ENCODE peak calls at places on chromosome 4, in nine cellular contexts. One of them, this sample, is unnamed.
A peak's percentile ranks its signal among the peaks of the same experiment; 100 is the strongest.

GRCh38 chr4:24576276-24576675 is 8.1 kb downstream of the DHX15 start:
- DNase-seq in left ventricle myocardium inferior: no peak
- DNase-seq in lower lobe of right lung: no peak
- DNase-seq in tibial nerve: no peak
- DNase-seq in GM23338: no peak
- DNase-seq in dorsolateral prefrontal cortex: no peak
- DNase-seq in left lung: no peak
- DNase-seq in ovary: no peak
- DNase-seq in uterus: no peak
- DNase-seq in this sample: no peak

GRCh38 chr4:108620933-108621905 is 843 bp downstream of the RPL34 start:
- DNase-seq in left ventricle myocardium inferior: no peak
- DNase-seq in lower lobe of right lung: no peak
- DNase-seq in tibial nerve: no peak
- DNase-seq in GM23338: no peak
- DNase-seq in dorsolateral prefrontal cortex: no peak
- DNase-seq in left lung: no peak
- DNase-seq in ovary: no peak
- DNase-seq in uterus: no peak
- DNase-seq in this sample: no peak

GRCh38 chr4:186554485-186554884 is 882 bp downstream of the MTNR1A start:
- DNase-seq in left ventricle myocardium inferior: no peak
- DNase-seq in lower lobe of right lung: no peak
- DNase-seq in tibial nerve: no peak
- DNase-seq in GM23338: peak; percentile 76
- DNase-seq in dorsolateral prefrontal cortex: no peak
- DNase-seq in left lung: peak; percentile 43
- DNase-seq in ovary: no peak
- DNase-seq in uterus: no peak
- DNase-seq in this sample: peak; percentile 85

GRCh38 chr4:145623831-145624230 is 4.6 kb downstream of the MMAA start:
- DNase-seq in left ventricle myocardium inferior: no peak
- DNase-seq in lower lobe of right lung: no peak
- DNase-seq in tibial nerve: no peak
- DNase-seq in GM23338: no peak
- DNase-seq in dorsolateral prefrontal cortex: no peak
- DNase-seq in left lung: no peak
- DNase-seq in ovary: no peak
- DNase-seq in uterus: no peak
- DNase-seq in this sample: no peak

GRCh38 chr4:148503681-148504080 is 61.5 kb upstream of the NR3C2 start:
- DNase-seq in left ventricle myocardium inferior: no peak
- DNase-seq in lower lobe of right lung: no peak
- DNase-seq in tibial nerve: no peak
- DNase-seq in GM23338: no peak
- DNase-seq in dorsolateral prefrontal cortex: no peak
- DNase-seq in left lung: no peak
- DNase-seq in ovary: no peak
- DNase-seq in uterus: no peak
- DNase-seq in this sample: no peak

GRCh38 chr4:176939445-176939844 is 146.7 kb upstream of the VEGFC start:
- DNase-seq in left ventricle myocardium inferior: no peak
- DNase-seq in lower lobe of right lung: no peak
- DNase-seq in tibial nerve: no peak
- DNase-seq in GM23338: no peak
- DNase-seq in dorsolateral prefrontal cortex: no peak
- DNase-seq in left lung: no peak
- DNase-seq in ovary: no peak
- DNase-seq in uterus: no peak
- DNase-seq in this sample: no peak

GRCh38 chr4:14862881-14863280 is 139.4 kb upstream of the CPEB2 start:
- DNase-seq in left ventricle myocardium inferior: peak; percentile 20
- DNase-seq in lower lobe of right lung: no peak
- DNase-seq in tibial nerve: no peak
- DNase-seq in GM23338: peak; percentile 36
- DNase-seq in dorsolateral prefrontal cortex: no peak
- DNase-seq in left lung: no peak
- DNase-seq in ovary: peak; percentile 28
- DNase-seq in uterus: no peak
- DNase-seq in this sample: no peak

GRCh38 chr4:121822796-121823504 is 733 bp downstream of the CCNA2 start:
- DNase-seq in left ventricle myocardium inferior: no peak
- DNase-seq in lower lobe of right lung: peak; percentile 46
- DNase-seq in tibial nerve: no peak
- DNase-seq in GM23338: peak; percentile 40
- DNase-seq in dorsolateral prefrontal cortex: no peak
- DNase-seq in left lung: peak; percentile 35
- DNase-seq in ovary: peak; percentile 44
- DNase-seq in uterus: peak; percentile 26
- DNase-seq in this sample: peak; percentile 74

GRCh38 chr4:100631281-100631968 is 113.6 kb upstream of the EMCN start:
- DNase-seq in left ventricle myocardium inferior: no peak
- DNase-seq in lower lobe of right lung: no peak
- DNase-seq in tibial nerve: no peak
- DNase-seq in GM23338: no peak
- DNase-seq in dorsolateral prefrontal cortex: no peak
- DNase-seq in left lung: no peak
- DNase-seq in ovary: no peak
- DNase-seq in uterus: no peak
- DNase-seq in this sample: no peak

GRCh38 chr4:81606796-81607550 is 135.3 kb upstream of the RASGEF1B start:
- DNase-seq in left ventricle myocardium inferior: no peak
- DNase-seq in lower lobe of right lung: peak; percentile 50
- DNase-seq in tibial nerve: no peak
- DNase-seq in GM23338: no peak
- DNase-seq in dorsolateral prefrontal cortex: no peak
- DNase-seq in left lung: peak; percentile 36
- DNase-seq in ovary: peak; percentile 33
- DNase-seq in uterus: no peak
- DNase-seq in this sample: peak; percentile 67

GRCh38 chr4:7416745-7417432 is 17.8 kb downstream of the PSAPL1 start:
- DNase-seq in left ventricle myocardium inferior: peak; percentile 10
- DNase-seq in lower lobe of right lung: no peak
- DNase-seq in tibial nerve: no peak
- DNase-seq in GM23338: no peak
- DNase-seq in dorsolateral prefrontal cortex: peak; percentile 3
- DNase-seq in left lung: peak; percentile 8
- DNase-seq in ovary: no peak
- DNase-seq in uterus: no peak
- DNase-seq in this sample: peak; percentile 20

GRCh38 chr4:57233391-57233790 is 123.2 kb upstream of the IGFBP7 start:
- DNase-seq in left ventricle myocardium inferior: no peak
- DNase-seq in lower lobe of right lung: no peak
- DNase-seq in tibial nerve: no peak
- DNase-seq in GM23338: no peak
- DNase-seq in dorsolateral prefrontal cortex: no peak
- DNase-seq in left lung: no peak
- DNase-seq in ovary: no peak
- DNase-seq in uterus: no peak
- DNase-seq in this sample: no peak

GRCh38 chr4:120765271-120765985 is 157.1 kb downstream of the PRDM5 start:
- DNase-seq in left ventricle myocardium inferior: no peak
- DNase-seq in lower lobe of right lung: no peak
- DNase-seq in tibial nerve: no peak
- DNase-seq in GM23338: no peak
- DNase-seq in dorsolateral prefrontal cortex: no peak
- DNase-seq in left lung: no peak
- DNase-seq in ovary: no peak
- DNase-seq in uterus: no peak
- DNase-seq in this sample: no peak

GRCh38 chr4:138981930-138982390 is 33.6 kb upstream of the NOCT start:
- DNase-seq in left ventricle myocardium inferior: no peak
- DNase-seq in lower lobe of right lung: no peak
- DNase-seq in tibial nerve: no peak
- DNase-seq in GM23338: peak; percentile 42
- DNase-seq in dorsolateral prefrontal cortex: no peak
- DNase-seq in left lung: no peak
- DNase-seq in ovary: no peak
- DNase-seq in uterus: peak; percentile 66
- DNase-seq in this sample: no peak

DNA sequence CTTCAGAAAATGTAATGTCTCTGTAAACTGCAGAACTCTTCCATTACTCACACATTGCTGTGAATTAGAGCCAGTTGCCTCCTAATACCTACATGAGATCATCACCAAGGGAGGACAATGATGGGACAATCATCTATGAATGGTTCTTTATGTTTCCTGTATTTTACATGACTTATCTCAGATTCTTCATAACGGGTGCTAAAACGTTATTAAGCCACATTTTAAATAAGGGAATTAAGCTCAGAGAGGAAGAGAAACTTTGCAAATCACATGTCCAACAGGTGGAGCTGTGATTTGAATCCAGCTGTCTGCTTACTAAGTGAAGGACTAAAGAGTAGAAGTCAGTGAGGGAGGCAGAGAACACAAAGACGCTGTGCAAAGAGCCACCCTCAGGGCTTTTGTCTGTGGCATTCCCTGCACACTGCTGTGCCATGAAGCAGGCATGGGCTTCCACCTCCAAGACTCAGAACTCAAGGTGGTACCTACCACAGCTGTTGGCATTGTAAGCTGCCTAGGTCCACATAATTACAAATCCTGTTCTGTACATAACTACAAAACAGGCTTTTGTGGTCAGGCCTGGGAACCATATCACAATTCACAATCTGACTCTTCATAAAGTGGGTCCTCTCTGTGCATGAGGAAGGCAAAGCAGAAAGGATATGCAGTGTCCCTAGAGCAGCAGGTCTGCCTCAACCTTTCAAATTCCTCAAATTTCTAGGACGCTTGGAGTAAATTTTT is 12.8 kb downstream of the TBC1D9 start:
- DNase-seq in left ventricle myocardium inferior: no peak
- DNase-seq in lower lobe of right lung: no peak
- DNase-seq in tibial nerve: no peak
- DNase-seq in GM23338: peak; percentile 42
- DNase-seq in dorsolateral prefrontal cortex: no peak
- DNase-seq in left lung: no peak
- DNase-seq in ovary: no peak
- DNase-seq in uterus: no peak
- DNase-seq in this sample: peak; percentile 71
- H3K4me3 ChIP-seq in left ventricle myocardium inferior: no peak overlapping the region
- H3K4me3 ChIP-seq in lower lobe of right lung: no peak overlapping the region
- H3K4me3 ChIP-seq in tibial nerve: no peak overlapping the region
- H3K4me3 ChIP-seq in GM23338: no peak overlapping the region
- H3K4me3 ChIP-seq in dorsolateral prefrontal cortex: no peak overlapping the region
- H3K4me3 ChIP-seq in left lung: no peak overlapping the region
- H3K4me3 ChIP-seq in ovary: no peak overlapping the region
- H3K4me3 ChIP-seq in uterus: no peak overlapping the region
- H3K4me3 ChIP-seq in this sample: no peak overlapping the region

GRCh38 chr4:16450724-16451123 is 224.5 kb upstream of the TAPT1 start:
- DNase-seq in left ventricle myocardium inferior: no peak
- DNase-seq in lower lobe of right lung: no peak
- DNase-seq in tibial nerve: no peak
- DNase-seq in GM23338: peak; percentile 22
- DNase-seq in dorsolateral prefrontal cortex: no peak
- DNase-seq in left lung: no peak
- DNase-seq in ovary: no peak
- DNase-seq in uterus: no peak
- DNase-seq in this sample: no peak
- TF ChIP-seq CTCF in left ventricle myocardium inferior: peak; percentile 35
- TF ChIP-seq CTCF in lower lobe of right lung: no peak
- TF ChIP-seq CTCF in tibial nerve: no peak
- TF ChIP-seq CTCF in GM23338: peak; percentile 54
- TF ChIP-seq CTCF in dorsolateral prefrontal cortex: no peak
- TF ChIP-seq CTCF in left lung: no peak
- TF ChIP-seq CTCF in ovary: no peak
- TF ChIP-seq CTCF in uterus: no peak
- TF ChIP-seq CTCF in this sample: peak; percentile 22

GRCh38 chr4:133151301-133151680 is 2.2 kb downstream of the PCDH10 start:
- DNase-seq in left ventricle myocardium inferior: no peak
- DNase-seq in lower lobe of right lung: no peak
- DNase-seq in tibial nerve: no peak
- DNase-seq in GM23338: peak; percentile 71
- DNase-seq in dorsolateral prefrontal cortex: peak; percentile 81
- DNase-seq in left lung: no peak
- DNase-seq in ovary: peak; percentile 14
- DNase-seq in uterus: no peak
- DNase-seq in this sample: peak; percentile 80

GRCh38 chr4:133151681-133152329 is 2.7 kb downstream of the PCDH10 start:
- DNase-seq in left ventricle myocardium inferior: no peak
- DNase-seq in lower lobe of right lung: no peak
- DNase-seq in tibial nerve: no peak
- DNase-seq in GM23338: peak; percentile 75
- DNase-seq in dorsolateral prefrontal cortex: peak; percentile 65
- DNase-seq in left lung: no peak
- DNase-seq in ovary: peak; percentile 35
- DNase-seq in uterus: no peak
- DNase-seq in this sample: peak; percentile 87

GRCh38 chr4:133154725-133155124 is 5.6 kb downstream of the PCDH10 start:
- DNase-seq in left ventricle myocardium inferior: no peak
- DNase-seq in lower lobe of right lung: no peak
- DNase-seq in tibial nerve: no peak
- DNase-seq in GM23338: peak; percentile 43
- DNase-seq in dorsolateral prefrontal cortex: peak; percentile 61
- DNase-seq in left lung: no peak
- DNase-seq in ovary: no peak
- DNase-seq in uterus: no peak
- DNase-seq in this sample: peak; percentile 47

GRCh38 chr4:133152330-133152791 is 3.3 kb downstream of the PCDH10 start:
- DNase-seq in left ventricle myocardium inferior: no peak
- DNase-seq in lower lobe of right lung: no peak
- DNase-seq in tibial nerve: no peak
- DNase-seq in GM23338: peak; percentile 29
- DNase-seq in dorsolateral prefrontal cortex: no peak
- DNase-seq in left lung: no peak
- DNase-seq in ovary: peak; percentile 18
- DNase-seq in uterus: no peak
- DNase-seq in this sample: peak; percentile 74

DNA sequence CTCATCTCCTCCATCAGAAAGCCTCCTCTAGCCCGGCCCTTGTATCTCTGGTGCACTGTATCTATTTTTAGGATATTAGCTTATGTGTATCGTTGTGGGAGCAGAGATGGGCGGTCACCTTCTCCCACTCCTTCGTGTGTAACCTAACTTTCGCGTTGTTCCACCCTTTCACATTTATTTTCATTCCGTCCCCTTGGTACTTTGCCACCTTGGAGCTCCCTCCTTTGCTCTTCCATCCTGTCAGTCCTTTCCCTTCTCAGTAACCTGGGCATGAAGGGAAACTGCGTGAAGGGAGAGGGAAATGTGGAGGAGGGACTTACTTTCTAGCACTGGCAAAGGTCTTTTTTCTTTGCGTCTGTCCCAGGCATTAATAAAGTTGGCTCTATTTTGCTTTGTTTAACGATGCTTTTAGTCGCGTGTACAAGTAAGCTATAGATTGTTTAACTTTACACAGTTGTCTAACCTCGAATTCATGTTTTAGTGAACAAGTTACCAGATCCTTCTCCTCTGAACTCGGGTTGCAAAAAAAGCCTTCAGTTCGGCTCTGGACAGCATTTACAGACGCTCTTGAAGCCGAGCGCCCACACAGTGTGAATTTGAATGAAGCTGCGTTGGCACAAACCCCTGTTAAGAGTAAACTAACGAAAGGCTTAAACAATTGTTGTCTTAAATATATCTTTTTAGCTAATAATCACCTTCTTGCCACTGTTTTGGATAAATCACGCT is 3.9 kb downstream of the PCDH10 start:
- DNase-seq in left ventricle myocardium inferior: no peak
- DNase-seq in lower lobe of right lung: no peak
- DNase-seq in tibial nerve: no peak
- DNase-seq in GM23338: peak; percentile 8
- DNase-seq in dorsolateral prefrontal cortex: no peak
- DNase-seq in left lung: no peak
- DNase-seq in ovary: no peak
- DNase-seq in uterus: no peak
- DNase-seq in this sample: peak; percentile 46
- H3K27me3 ChIP-seq in left ventricle myocardium inferior: peaks cover 86% of the 10 kb centered on the region
- H3K27me3 ChIP-seq in lower lobe of right lung: peaks cover 68% of the 10 kb centered on the region
- H3K27me3 ChIP-seq in tibial nerve: no peaks in the 10 kb centered on the region
- H3K27me3 ChIP-seq in GM23338: peaks cover 65% of the 10 kb centered on the region
- H3K27me3 ChIP-seq in dorsolateral prefrontal cortex: no peaks in the 10 kb centered on the region
- H3K27me3 ChIP-seq in left lung: peaks cover 76% of the 10 kb centered on the region
- H3K27me3 ChIP-seq in ovary: no peaks in the 10 kb centered on the region
- H3K27me3 ChIP-seq in uterus: no peaks in the 10 kb centered on the region
- H3K27me3 ChIP-seq in this sample: no peaks in the 10 kb centered on the region

GRCh38 chr4:103075435-103075893 is 1.1 kb downstream of the SLC9B2 start:
- DNase-seq in left ventricle myocardium inferior: no peak
- DNase-seq in lower lobe of right lung: no peak
- DNase-seq in tibial nerve: no peak
- DNase-seq in GM23338: no peak
- DNase-seq in dorsolateral prefrontal cortex: no peak
- DNase-seq in left lung: no peak
- DNase-seq in ovary: no peak
- DNase-seq in uterus: no peak
- DNase-seq in this sample: no peak
- H3K4me3 ChIP-seq in left ventricle myocardium inferior: peak overlapping the region; percentile 79
- H3K4me3 ChIP-seq in lower lobe of right lung: peak overlapping the region; percentile 72
- H3K4me3 ChIP-seq in tibial nerve: peak overlapping the region; percentile 68
- H3K4me3 ChIP-seq in GM23338: peak overlapping the region; percentile 59
- H3K4me3 ChIP-seq in dorsolateral prefrontal cortex: peak overlapping the region; percentile 83
- H3K4me3 ChIP-seq in left lung: peak overlapping the region; percentile 77
- H3K4me3 ChIP-seq in ovary: peak overlapping the region; percentile 56
- H3K4me3 ChIP-seq in uterus: peak overlapping the region; percentile 75
- H3K4me3 ChIP-seq in this sample: peak overlapping the region; percentile 76